ENCODE peak calls at places on chromosomes 13 and 19, in five cellular contexts. H is Caco-2, F is tibial artery, D is thoracic aorta, K is H1. J is an unnamed sample.

GRCh38 chr13:93476175-93476574 is 249.6 kb downstream of the GPC6 start:
- DNase-seq in K (no peak), H (no peak), F (no peak), D (no peak), J (peak)

GRCh38 chr19:46791944-46792343 is 3.5 kb upstream of the SLC1A5 start:
- DNase-seq in H (no peak), K (no peak), D (no peak), F (no peak), J (no peak)

GRCh38 chr19:47514869-47515588 is at the start of gene NAPA:
- DNase-seq in H (peak), K (peak), F (peak), D (peak), J (peak)

GRCh38 chr19:12800873-12801465 is 631 bp downstream of the PRDX2 start:
- DNase-seq in K (no peak), F (peak), H (peak), D (no peak), J (no peak)

GRCh38 chr19:45071969-45072790 is 4.1 kb downstream of the ZNF296 start:
- DNase-seq in D (no peak), F (no peak), K (peak), H (no peak), J (no peak)

GRCh38 chr13:48857576-48857975 is 118.1 kb upstream of the FNDC3A start:
- DNase-seq in F (no peak), D (no peak), K (no peak), H (no peak), J (no peak)

GRCh38 chr13:78689011-78689410 is 30.1 kb upstream of the OBI1 start:
- DNase-seq in D (no peak), F (no peak), H (peak), K (no peak), J (peak)

GRCh38 chr19:35852029-35852780 is at the start of gene NPHS1:
- DNase-seq in D (no peak), H (no peak), K (no peak), F (no peak), J (no peak)

GRCh38 chr13:25901460-25902376 is 150.1 kb downstream of the SHISA2 start:
- DNase-seq in F (no peak), H (peak), D (no peak), K (no peak), J (peak)

GRCh38 chr19:35404879-35405622 is 34.2 kb downstream of the GPR42 start:
- DNase-seq in F (no peak), D (peak), H (peak), K (no peak), J (peak)

GRCh38 chr13:66219493-66219892 is 1010.6 kb downstream of the PCDH9 start:
- DNase-seq in F (no peak), D (no peak), H (no peak), K (no peak), J (no peak)

GRCh38 chr13:23159205-23159586 is 21.6 kb upstream of the SGCG start:
- DNase-seq in K (peak), F (no peak), H (no peak), D (no peak), J (peak)

GRCh38 chr19:33302175-33302973 is at the start of gene CEBPA:
- DNase-seq in H (peak), F (peak), K (peak), D (no peak), J (peak)

GRCh38 chr13:110303644-110304043 is 3.3 kb downstream of the COL4A1 start:
- DNase-seq in F (no peak), D (no peak), H (no peak), K (no peak), J (no peak)

GRCh38 chr19:34888091-34888490 is 38.6 kb upstream of the ZNF30 start:
- DNase-seq in H (peak), K (no peak), F (no peak), D (no peak), J (no peak)

GRCh38 chr13:41411536-41411935 is 45.8 kb upstream of the RGCC start:
- DNase-seq in D (no peak), F (no peak), K (no peak), H (peak), J (peak)
- TF ChIP-seq CTCF in D (no peak), F (peak), K (peak), H (peak), J (peak)

DNA sequence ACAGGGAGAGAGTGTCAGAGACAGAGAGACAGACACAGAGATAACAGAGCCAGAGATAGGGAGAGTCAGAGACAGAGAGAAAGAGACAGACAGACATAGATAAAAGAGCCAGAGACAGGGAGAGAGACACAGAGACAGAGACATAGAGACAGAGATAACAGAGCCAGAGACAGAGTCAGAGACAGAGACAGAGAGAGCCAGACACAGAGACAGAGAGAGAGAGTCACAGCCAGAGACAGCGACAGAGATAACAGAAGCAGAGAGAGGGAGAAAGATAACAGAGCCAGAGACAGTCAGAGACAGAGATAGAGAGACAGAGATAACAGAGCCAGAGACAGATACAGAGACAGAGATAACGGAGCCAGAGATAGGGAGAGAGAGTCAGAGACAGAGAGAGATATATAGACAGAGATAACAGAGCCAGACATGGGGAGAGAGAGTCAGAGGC is 865 bp upstream of the TNFSF9 start:
- DNase-seq in H (no peak), D (no peak), F (no peak), K (no peak), J (no peak)
- H3K4me3 ChIP-seq in H (peak), D (peak), F (peak), K (peak), J (peak)

DNA sequence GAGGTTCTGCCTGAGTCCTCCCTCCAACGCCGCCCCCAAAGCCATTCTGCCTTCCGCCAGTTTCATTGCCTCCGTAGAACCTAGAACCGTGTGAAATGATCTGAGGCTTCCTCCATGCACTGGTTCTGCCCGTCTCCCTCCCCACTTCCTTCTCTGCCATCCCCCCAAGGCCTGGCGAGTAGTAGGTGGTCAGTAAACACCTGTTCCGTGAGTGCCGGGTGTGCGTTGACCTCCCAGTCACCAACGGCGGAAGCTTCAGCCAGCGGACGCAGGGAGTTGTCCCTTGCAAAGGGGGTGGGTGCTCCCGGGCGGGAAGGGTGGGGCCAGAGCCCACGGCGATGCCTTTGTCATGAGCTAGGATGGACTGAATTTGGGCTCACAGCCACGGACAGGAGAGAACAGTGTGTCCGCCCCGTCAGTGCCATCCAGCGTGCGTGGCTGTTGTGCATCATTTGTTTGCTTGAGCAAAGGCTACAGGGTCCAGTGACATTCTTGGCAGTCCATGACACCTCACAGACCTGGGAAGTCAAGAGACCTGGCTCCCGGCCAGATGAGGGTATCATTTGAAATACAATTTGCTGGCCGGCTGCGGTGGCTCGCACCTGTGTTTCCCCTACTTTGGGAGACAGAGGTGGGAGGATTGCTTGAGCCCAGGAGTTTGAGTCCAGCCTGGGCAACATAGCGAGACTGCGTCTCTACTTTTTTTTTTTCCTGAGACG is 43.1 kb downstream of the NFIC start:
- DNase-seq in D (no peak), H (no peak), K (no peak), F (no peak), J (no peak)
- TF ChIP-seq CTCF in D (no peak), H (no peak), K (no peak), F (no peak), J (no peak)

DNA sequence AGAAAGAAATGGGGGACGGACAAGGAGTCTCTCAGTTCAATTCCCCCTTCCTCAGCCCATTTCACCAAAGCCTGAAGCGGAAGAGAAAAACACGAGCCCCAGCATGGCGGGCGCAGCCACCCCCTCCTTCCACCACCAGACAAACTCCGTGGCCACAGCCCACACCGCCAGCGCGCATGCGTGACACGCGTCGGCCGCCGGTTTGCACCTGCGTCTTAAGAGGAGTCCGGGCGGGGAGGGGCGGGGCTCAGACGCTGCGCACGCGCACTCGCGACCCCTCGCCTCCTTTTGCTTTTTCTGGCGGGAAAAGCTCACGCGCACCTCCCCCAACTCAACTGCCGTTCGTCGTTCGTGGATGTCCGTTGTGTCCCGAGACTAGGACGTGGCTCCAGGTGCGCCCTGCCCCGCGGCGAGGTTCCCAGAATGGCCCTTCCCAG is at the start of gene KASH5:
- DNase-seq in D (no peak), H (peak), K (no peak), F (peak), J (peak)
- H3K4me3 ChIP-seq in D (peak), H (peak), K (no peak), F (peak), J (no peak)

DNA sequence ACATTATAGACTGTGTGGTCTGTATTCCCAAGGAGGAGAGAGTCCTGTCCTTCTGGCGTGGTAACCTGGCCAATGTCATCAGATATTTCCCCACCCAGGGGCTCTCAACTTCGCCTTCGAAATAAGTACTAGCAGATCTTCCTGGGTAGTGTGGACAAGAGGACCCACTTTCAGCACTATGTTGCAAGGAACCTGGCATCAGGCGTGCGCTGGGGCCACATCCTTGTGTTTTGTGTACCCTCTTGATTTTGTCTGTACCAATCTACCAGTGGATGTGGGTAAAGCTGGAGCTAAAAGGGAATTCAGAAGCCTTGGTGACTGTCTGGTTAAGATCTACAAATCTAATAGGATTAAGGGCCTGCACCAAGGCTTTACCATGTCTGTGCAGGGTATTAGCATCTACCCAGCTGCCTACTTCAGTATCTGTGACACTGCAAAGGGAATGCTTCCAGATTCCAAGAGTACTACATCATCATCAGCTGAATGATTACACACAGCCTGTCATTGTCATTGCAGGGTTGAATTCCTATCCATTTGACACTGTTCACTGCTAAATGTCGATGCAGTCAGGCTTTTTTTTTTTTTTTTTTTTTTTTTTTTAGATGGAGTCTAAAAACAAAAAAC is 148.0 kb downstream of the PRR20E start:
- DNase-seq in H (no peak), F (no peak), K (no peak), D (no peak), J (no peak)
- TF ChIP-seq CTCF in H (no peak), F (no peak), K (no peak), D (no peak), J (no peak)

GRCh38 chr19:42284066-42284501 is 15.0 kb downstream of the CIC start:
- DNase-seq in D (no peak), H (peak), K (no peak), F (peak), J (peak)
- H3K4me3 ChIP-seq in D (peak), H (peak), K (peak), F (peak), J (peak)

DNA sequence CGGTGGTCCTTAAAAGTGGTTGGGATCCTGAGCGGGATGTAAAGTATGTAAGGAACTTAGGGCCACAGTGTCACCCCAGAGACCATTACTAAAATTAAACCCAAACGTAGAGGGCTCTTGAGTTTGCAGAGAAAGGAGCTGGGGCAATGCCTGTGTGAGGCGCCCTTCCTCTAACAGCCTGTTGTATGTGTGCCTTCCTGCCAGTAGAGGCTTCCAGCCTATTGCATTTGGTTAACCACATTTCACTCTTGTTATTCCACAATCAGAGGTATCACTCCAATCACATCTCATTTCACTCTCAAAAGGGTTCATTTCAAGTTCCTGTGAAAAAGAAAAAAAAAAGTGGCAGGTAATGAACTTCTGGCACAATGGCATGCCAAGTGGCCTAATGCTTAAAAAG is 29.4 kb downstream of the DIAPH3 start:
- DNase-seq in H (no peak), D (no peak), F (no peak), K (no peak), J (peak)
- TF ChIP-seq CTCF in H (no peak), D (no peak), F (no peak), K (peak), J (peak)

GRCh38 chr13:67230243-67230773 is at the start of gene PCDH9:
- DNase-seq in K (peak), H (peak), F (peak), D (peak), J (peak)

GRCh38 chr13:67229438-67230242 is 496 bp downstream of the PCDH9 start:
- DNase-seq in H (no peak), F (no peak), D (no peak), K (no peak), J (peak)

GRCh38 chr13:67232384-67232783 is 2.2 kb upstream of the PCDH9 start:
- DNase-seq in F (no peak), D (no peak), H (no peak), K (no peak), J (no peak)

GRCh38 chr13:67230774-67231480 is 791 bp upstream of the PCDH9 start:
- DNase-seq in H (peak), K (peak), D (no peak), F (peak), J (peak)

GRCh38 chr13:67231481-67231940 is 1.4 kb upstream of the PCDH9 start:
- DNase-seq in F (no peak), H (no peak), D (no peak), K (no peak), J (peak)
- H3K4me3 ChIP-seq in F (peak), H (peak), D (peak), K (peak), J (peak)

GRCh38 chr13:55516610-55517009 is 1624.1 kb upstream of the PRR20A start:
- DNase-seq in H (no peak), D (no peak), F (no peak), K (no peak), J (no peak)
- TF ChIP-seq CTCF in H (no peak), D (no peak), F (no peak), K (no peak), J (no peak)